ENCODE peak calls at places on chromosomes 6 and 20, in five cellular contexts. S is kidney epithelial cell; E is CD8-positive, alpha-beta T cell; J is right lobe of liver; D is GM13976. W is an unnamed sample.

GRCh38 chr20:46307999-46308257 is 370 bp downstream of the CDH22 start:
- DNase-seq in S (no peak), E (no peak), J (no peak), D (peak; percentile 62), W (no peak)

GRCh38 chr6:131054392-131055250 is 8.4 kb downstream of the EPB41L2 start:
- DNase-seq in S (no peak), E (peak; percentile 20), J (no peak), D (no peak), W (no peak)

GRCh38 chr20:52972190-52972937 is at the start of gene TSHZ2:
- DNase-seq in S (no peak), E (peak; percentile 24), J (peak; percentile 93), D (no peak), W (peak; percentile 26)

GRCh38 chr6:129498950-129499870 is 210.8 kb downstream of the ARHGAP18 start:
- DNase-seq in S (no peak), E (no peak), J (no peak), D (peak; percentile 26), W (no peak)

GRCh38 chr20:52454660-52455059 is 263.1 kb upstream of the ZFP64 start:
- DNase-seq in S (no peak), E (no peak), J (no peak), D (no peak), W (no peak)

GRCh38 chr6:147900191-147900830 is 391.8 kb downstream of the SAMD5 start:
- DNase-seq in S (no peak), E (no peak), J (no peak), D (no peak), W (no peak)

GRCh38 chr6:31581511-31582229 is 554 bp downstream of the LTB start:
- DNase-seq in S (no peak), E (no peak), J (no peak), D (no peak), W (no peak)

GRCh38 chr6:5469101-5469846 is 208.0 kb downstream of the FARS2 start:
- DNase-seq in S (no peak), E (no peak), J (no peak), D (no peak), W (no peak)

GRCh38 chr6:53048431-53049195 is 16.6 kb upstream of the FBXO9 start:
- DNase-seq in S (no peak), E (no peak), J (no peak), D (peak; percentile 36), W (no peak)

GRCh38 chr6:41470341-41471063 is 75.7 kb upstream of the FOXP4 start:
- DNase-seq in S (no peak), E (no peak), J (no peak), D (peak; percentile 60), W (no peak)

GRCh38 chr6:98834060-98835031 is at the start of gene POU3F2:
- DNase-seq in S (peak; percentile 23), E (peak; percentile 69), J (peak; percentile 51), D (peak; percentile 89), W (peak; percentile 93)

GRCh38 chr6:52551483-52552277 is 25.2 kb downstream of the TRAM2 start:
- DNase-seq in S (peak; percentile 72), E (no peak), J (peak; percentile 92), D (no peak), W (peak; percentile 26)

GRCh38 chr6:112149236-112149635 is 61.8 kb downstream of the FAM229B start:
- DNase-seq in S (no peak), E (no peak), J (no peak), D (no peak), W (no peak)

GRCh38 chr6:169345198-169345597 is 91.6 kb upstream of the THBS2 start:
- DNase-seq in S (no peak), E (no peak), J (no peak), D (no peak), W (no peak)

GRCh38 chr6:22112490-22112889 is 184.3 kb downstream of the PRL start:
- DNase-seq in S (no peak), E (no peak), J (no peak), D (no peak), W (no peak)

GRCh38 chr6:21220271-21220987 is 373.1 kb upstream of the SOX4 start:
- DNase-seq in S (no peak), E (no peak), J (no peak), D (no peak), W (no peak)

GRCh38 chr6:169789146-169789943 is 37.9 kb downstream of the ERMARD start:
- DNase-seq in S (no peak), E (no peak), J (peak; percentile 45), D (no peak), W (no peak)

GRCh38 chr6:138403324-138403800 is 661 bp upstream of the HEBP2 start:
- DNase-seq in S (no peak), E (peak; percentile 44), J (peak; percentile 64), D (peak; percentile 74), W (peak; percentile 48)
- TF ChIP-seq CTCF in S (peak; percentile 47), E (no peak), J (no peak), D (peak; percentile 13), W (no peak)

GRCh38 chr6:90492798-90493197 is 94.1 kb downstream of the MAP3K7 start:
- DNase-seq in S (no peak), E (no peak), J (no peak), D (no peak), W (no peak)
- TF ChIP-seq CTCF in S (no peak), E (no peak), J (no peak), D (no peak), W (no peak)

DNA sequence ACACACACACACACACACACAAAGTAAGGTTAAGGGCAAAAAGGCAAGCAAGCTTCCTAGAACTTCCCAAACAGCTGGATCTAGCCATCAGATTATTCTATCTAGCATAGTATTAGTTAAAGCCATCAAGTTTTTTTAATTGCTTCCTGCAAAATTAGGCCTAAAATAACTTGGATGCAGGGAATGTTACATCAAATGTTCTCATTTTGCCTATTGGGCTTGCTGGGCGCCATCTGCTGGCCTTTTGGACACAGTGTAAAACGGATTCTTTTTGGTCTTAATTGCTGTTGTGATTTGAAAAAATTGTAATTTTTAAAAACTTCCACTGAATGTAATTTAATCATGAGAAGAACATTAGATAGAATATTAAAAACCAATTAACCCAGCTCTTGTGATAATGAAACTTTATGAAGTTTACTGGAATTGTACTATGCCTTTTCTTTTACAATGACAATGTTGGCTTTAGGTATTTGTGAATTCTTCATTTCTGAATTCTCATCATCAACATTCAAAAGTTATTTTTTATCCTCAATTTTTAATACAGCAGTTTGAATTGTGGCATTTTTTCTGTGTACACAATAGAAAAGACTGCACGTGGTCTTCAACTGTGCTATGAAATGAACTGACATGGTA is 6.8 kb downstream of the MKKS start:
- DNase-seq in S (no peak), E (peak; percentile 39), J (no peak), D (no peak), W (peak; percentile 28)
- TF ChIP-seq CTCF in S (peak; percentile 76), E (peak; percentile 86), J (peak; percentile 68), D (peak; percentile 78), W (peak; percentile 89)

GRCh38 chr6:146027586-146028249 is 1.1 kb upstream of the GRM1 start:
- DNase-seq in S (no peak), E (no peak), J (no peak), D (peak; percentile 10), W (no peak)
- TF ChIP-seq CTCF in S (peak; percentile 8), E (no peak), J (no peak), D (no peak), W (no peak)

GRCh38 chr6:49548613-49549304 is 1.7 kb upstream of the C6orf141 start:
- DNase-seq in S (no peak), E (no peak), J (no peak), D (no peak), W (no peak)
- TF ChIP-seq CTCF in S (no peak), E (no peak), J (no peak), D (no peak), W (no peak)

GRCh38 chr6:124203106-124203811 is 399.6 kb downstream of the NKAIN2 start:
- DNase-seq in S (peak; percentile 41), E (no peak), J (no peak), D (no peak), W (no peak)

GRCh38 chr6:124199226-124199625 is 395.6 kb downstream of the NKAIN2 start:
- DNase-seq in S (no peak), E (no peak), J (no peak), D (no peak), W (no peak)

GRCh38 chr6:124203812-124204167 is 400.1 kb downstream of the NKAIN2 start:
- DNase-seq in S (no peak), E (no peak), J (no peak), D (no peak), W (no peak)

GRCh38 chr6:124197148-124197547 is 393.5 kb downstream of the NKAIN2 start:
- DNase-seq in S (no peak), E (no peak), J (no peak), D (no peak), W (no peak)

GRCh38 chr6:124200661-124201060 is 397.0 kb downstream of the NKAIN2 start:
- DNase-seq in S (no peak), E (no peak), J (no peak), D (no peak), W (no peak)
- TF ChIP-seq CTCF in S (no peak), E (no peak), J (no peak), D (no peak), W (no peak)

DNA sequence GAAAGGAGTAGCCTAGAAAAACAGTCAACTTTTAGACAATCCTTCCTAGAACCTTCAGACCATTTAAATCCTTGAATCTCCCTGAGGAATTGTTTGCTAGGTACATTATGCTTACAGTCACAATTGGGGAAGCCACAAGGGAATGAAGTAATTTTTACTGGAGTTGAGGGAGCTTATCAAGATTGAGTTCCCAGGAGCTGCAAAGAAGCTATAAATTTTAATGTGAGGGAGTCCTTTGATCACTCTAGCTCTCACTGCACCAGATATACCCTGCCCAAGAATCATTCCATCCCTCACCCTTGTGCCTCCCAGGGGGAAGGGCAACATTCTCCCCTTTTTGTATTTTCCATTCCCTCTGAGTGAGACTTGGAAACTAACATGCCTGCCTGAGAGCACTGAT is 12.3 kb upstream of the ZNF165 start:
- DNase-seq in S (no peak), E (no peak), J (no peak), D (no peak), W (no peak)
- TF ChIP-seq CTCF in S (no peak), E (no peak), J (no peak), D (no peak), W (no peak)

W was measured in neural crest cell.